ENCODE peak calls at places on chromosome X, in five cellular contexts. One of them, this sample, is unnamed.

GRCh38 chrX:3699841-3700381 is 13.5 kb downstream of the PRKX start:
- DNase-seq in right atrium auricular region: no peak
- DNase-seq in A549: no peak
- DNase-seq in astrocyte: no peak
- DNase-seq in CD4-positive, alpha-beta memory T cell: peak; percentile 44
- DNase-seq in this sample: no peak

GRCh38 chrX:49053223-49054072 is 5.4 kb upstream of the CCDC120 start:
- DNase-seq in A549: peak; percentile 71
- DNase-seq in astrocyte: no peak
- DNase-seq in right atrium auricular region: no peak
- DNase-seq in CD4-positive, alpha-beta memory T cell: peak; percentile 48
- DNase-seq in this sample: no peak

GRCh38 chrX:51742586-51742985 is 656 bp upstream of the GSPT2 start:
- DNase-seq in right atrium auricular region: no peak
- DNase-seq in astrocyte: no peak
- DNase-seq in CD4-positive, alpha-beta memory T cell: no peak
- DNase-seq in A549: no peak
- DNase-seq in this sample: no peak

GRCh38 chrX:46326161-46326560 is 219.1 kb downstream of the ZNF674 start:
- DNase-seq in A549: peak; percentile 45
- DNase-seq in right atrium auricular region: no peak
- DNase-seq in CD4-positive, alpha-beta memory T cell: no peak
- DNase-seq in astrocyte: peak; percentile 46
- DNase-seq in this sample: no peak

GRCh38 chrX:130975947-130976346 is 72.9 kb upstream of the ENOX2 start:
- DNase-seq in right atrium auricular region: no peak
- DNase-seq in CD4-positive, alpha-beta memory T cell: peak; percentile 14
- DNase-seq in astrocyte: peak; percentile 21
- DNase-seq in A549: peak; percentile 57
- DNase-seq in this sample: no peak

GRCh38 chrX:51155157-51155556 is 177.5 kb upstream of the NUDT10 start:
- DNase-seq in astrocyte: no peak
- DNase-seq in CD4-positive, alpha-beta memory T cell: no peak
- DNase-seq in A549: no peak
- DNase-seq in right atrium auricular region: no peak
- DNase-seq in this sample: no peak

GRCh38 chrX:112874140-112874539 is 33.5 kb upstream of the AMOT start:
- DNase-seq in right atrium auricular region: no peak
- DNase-seq in CD4-positive, alpha-beta memory T cell: no peak
- DNase-seq in astrocyte: no peak
- DNase-seq in A549: no peak
- DNase-seq in this sample: no peak

GRCh38 chrX:74291577-74291963 is 12.4 kb upstream of the ZCCHC13 start:
- DNase-seq in right atrium auricular region: no peak
- DNase-seq in astrocyte: no peak
- DNase-seq in CD4-positive, alpha-beta memory T cell: no peak
- DNase-seq in A549: no peak
- DNase-seq in this sample: no peak

GRCh38 chrX:3807906-3808305 is 94.5 kb upstream of the PRKX start:
- DNase-seq in CD4-positive, alpha-beta memory T cell: no peak
- DNase-seq in right atrium auricular region: no peak
- DNase-seq in A549: no peak
- DNase-seq in astrocyte: no peak
- DNase-seq in this sample: no peak

GRCh38 chrX:118352566-118352965 is 6.7 kb downstream of the WDR44 start:
- DNase-seq in astrocyte: no peak
- DNase-seq in A549: no peak
- DNase-seq in CD4-positive, alpha-beta memory T cell: peak; percentile 10
- DNase-seq in right atrium auricular region: no peak
- DNase-seq in this sample: no peak

GRCh38 chrX:74922922-74923321 is 2.3 kb downstream of the NEXMIF start:
- DNase-seq in astrocyte: no peak
- DNase-seq in right atrium auricular region: no peak
- DNase-seq in CD4-positive, alpha-beta memory T cell: no peak
- DNase-seq in A549: no peak
- DNase-seq in this sample: no peak

GRCh38 chrX:110044531-110045249 is 41.8 kb downstream of the TMEM164 start:
- DNase-seq in right atrium auricular region: no peak
- DNase-seq in CD4-positive, alpha-beta memory T cell: no peak
- DNase-seq in astrocyte: no peak
- DNase-seq in A549: no peak
- DNase-seq in this sample: no peak

GRCh38 chrX:110265624-110266023 is 52.3 kb downstream of the AMMECR1 start:
- DNase-seq in CD4-positive, alpha-beta memory T cell: no peak
- DNase-seq in right atrium auricular region: no peak
- DNase-seq in A549: no peak
- DNase-seq in astrocyte: no peak
- DNase-seq in this sample: no peak

GRCh38 chrX:39065051-39065871 is 264.0 kb downstream of the MID1IP1 start:
- DNase-seq in CD4-positive, alpha-beta memory T cell: no peak
- DNase-seq in astrocyte: no peak
- DNase-seq in A549: no peak
- DNase-seq in right atrium auricular region: no peak
- DNase-seq in this sample: peak; percentile 25

GRCh38 chrX:20857746-20858145 is 516.5 kb upstream of the CNKSR2 start:
- DNase-seq in CD4-positive, alpha-beta memory T cell: no peak
- DNase-seq in astrocyte: peak; percentile 41
- DNase-seq in A549: peak; percentile 4
- DNase-seq in right atrium auricular region: no peak
- DNase-seq in this sample: no peak

GRCh38 chrX:150508461-150509367 is 59.7 kb upstream of the MTM1 start:
- DNase-seq in right atrium auricular region: peak; percentile 76
- DNase-seq in astrocyte: no peak
- DNase-seq in A549: no peak
- DNase-seq in CD4-positive, alpha-beta memory T cell: no peak
- DNase-seq in this sample: no peak

GRCh38 chrX:115023139-115023538 is 5.7 kb upstream of the IL13RA2 start:
- DNase-seq in A549: peak; percentile 38
- DNase-seq in astrocyte: peak; percentile 81
- DNase-seq in CD4-positive, alpha-beta memory T cell: no peak
- DNase-seq in right atrium auricular region: no peak
- DNase-seq in this sample: no peak

GRCh38 chrX:115018944-115019343 is 1.5 kb upstream of the IL13RA2 start:
- DNase-seq in astrocyte: no peak
- DNase-seq in A549: no peak
- DNase-seq in CD4-positive, alpha-beta memory T cell: no peak
- DNase-seq in right atrium auricular region: no peak
- DNase-seq in this sample: no peak

GRCh38 chrX:115018040-115018647 is 728 bp upstream of the IL13RA2 start:
- DNase-seq in A549: no peak
- DNase-seq in CD4-positive, alpha-beta memory T cell: no peak
- DNase-seq in right atrium auricular region: no peak
- DNase-seq in astrocyte: no peak
- DNase-seq in this sample: no peak

GRCh38 chrX:115023811-115024210 is 6.4 kb upstream of the IL13RA2 start:
- DNase-seq in right atrium auricular region: no peak
- DNase-seq in A549: no peak
- DNase-seq in CD4-positive, alpha-beta memory T cell: no peak
- DNase-seq in astrocyte: no peak
- DNase-seq in this sample: no peak

DNA sequence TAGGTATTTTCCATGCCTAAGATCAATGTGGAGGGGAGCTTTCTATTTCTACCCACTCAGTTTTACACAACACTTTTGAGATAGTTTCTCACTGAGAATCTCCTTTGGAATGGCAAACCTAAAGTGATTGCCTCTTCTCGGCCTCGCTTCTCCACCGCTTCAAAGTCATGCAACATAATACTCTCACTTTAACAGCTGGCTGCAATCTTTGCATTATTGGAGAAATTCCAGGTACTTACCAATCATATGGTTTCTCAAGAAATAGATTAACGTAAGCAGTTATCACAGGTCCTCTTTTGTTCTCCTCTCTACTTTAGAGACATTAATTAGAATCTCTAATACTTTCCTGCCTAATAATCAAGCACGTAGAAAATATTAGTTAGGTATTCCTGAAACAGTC is 3.7 kb upstream of the IL13RA2 start:
- DNase-seq in A549: no peak
- DNase-seq in astrocyte: no peak
- DNase-seq in right atrium auricular region: no peak
- DNase-seq in CD4-positive, alpha-beta memory T cell: no peak
- DNase-seq in this sample: no peak
- H3K4me1 ChIP-seq in A549: no peaks in the 10 kb centered on the region
- H3K4me1 ChIP-seq in astrocyte: no peaks in the 10 kb centered on the region
- H3K4me1 ChIP-seq in right atrium auricular region: no peaks in the 10 kb centered on the region
- H3K4me1 ChIP-seq in CD4-positive, alpha-beta memory T cell: no peaks in the 10 kb centered on the region
- H3K4me1 ChIP-seq in this sample: no peaks in the 10 kb centered on the region

GRCh38 chrX:124240422-124240821 is 92.0 kb upstream of the TEX13D start:
- DNase-seq in A549: no peak
- DNase-seq in astrocyte: peak; percentile 54
- DNase-seq in right atrium auricular region: no peak
- DNase-seq in CD4-positive, alpha-beta memory T cell: no peak
- DNase-seq in this sample: no peak

GRCh38 chrX:124242160-124242559 is 90.3 kb upstream of the TEX13D start:
- DNase-seq in right atrium auricular region: no peak
- DNase-seq in CD4-positive, alpha-beta memory T cell: no peak
- DNase-seq in A549: no peak
- DNase-seq in astrocyte: no peak
- DNase-seq in this sample: no peak

GRCh38 chrX:124239324-124239723 is 93.1 kb upstream of the TEX13D start:
- DNase-seq in right atrium auricular region: no peak
- DNase-seq in astrocyte: no peak
- DNase-seq in CD4-positive, alpha-beta memory T cell: peak; percentile 19
- DNase-seq in A549: no peak
- DNase-seq in this sample: no peak

GRCh38 chrX:124238268-124238667 is 94.2 kb upstream of the TEX13D start:
- DNase-seq in right atrium auricular region: no peak
- DNase-seq in CD4-positive, alpha-beta memory T cell: no peak
- DNase-seq in A549: no peak
- DNase-seq in astrocyte: no peak
- DNase-seq in this sample: no peak

GRCh38 chrX:124239911-124240310 is 92.5 kb upstream of the TEX13D start:
- DNase-seq in astrocyte: no peak
- DNase-seq in CD4-positive, alpha-beta memory T cell: peak; percentile 50
- DNase-seq in A549: no peak
- DNase-seq in right atrium auricular region: no peak
- DNase-seq in this sample: no peak
- H3K27ac ChIP-seq in astrocyte: no peak overlapping the region
- H3K27ac ChIP-seq in CD4-positive, alpha-beta memory T cell: peak overlapping the region; percentile 13
- H3K27ac ChIP-seq in A549: no peak overlapping the region
- H3K27ac ChIP-seq in right atrium auricular region: no peak overlapping the region
- H3K27ac ChIP-seq in this sample: no peak overlapping the region

GRCh38 chrX:53155512-53156206 is 61.7 kb downstream of the KANTR start:
- DNase-seq in CD4-positive, alpha-beta memory T cell: no peak
- DNase-seq in astrocyte: no peak
- DNase-seq in A549: no peak
- DNase-seq in right atrium auricular region: no peak
- DNase-seq in this sample: no peak
- H3K9me3 ChIP-seq in CD4-positive, alpha-beta memory T cell: no peaks in the 10 kb centered on the region
- H3K9me3 ChIP-seq in astrocyte: no peaks in the 10 kb centered on the region
- H3K9me3 ChIP-seq in A549: no peaks in the 10 kb centered on the region
- H3K9me3 ChIP-seq in right atrium auricular region: no peaks in the 10 kb centered on the region
- H3K9me3 ChIP-seq in this sample: no peaks in the 10 kb centered on the region

DNA sequence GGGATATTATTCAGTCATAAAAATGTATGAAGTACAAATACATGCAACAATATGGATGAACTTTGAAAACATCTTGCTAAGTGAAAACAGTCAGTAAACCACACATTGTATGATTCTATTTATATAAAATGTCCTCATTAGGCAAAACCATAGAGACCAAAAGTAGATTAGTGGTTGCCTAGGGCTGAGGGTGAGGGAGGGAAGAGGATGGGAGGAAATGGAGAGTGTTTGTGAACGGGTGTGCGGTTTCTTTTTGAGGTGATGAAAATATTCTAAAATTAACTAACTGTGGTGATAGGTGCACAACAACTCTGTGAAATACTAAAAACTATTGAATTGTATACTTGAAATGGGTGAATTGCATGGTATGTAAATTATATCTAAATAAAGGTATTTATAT is 29.6 kb downstream of the TEX11 start:
- DNase-seq in CD4-positive, alpha-beta memory T cell: peak; percentile 23
- DNase-seq in A549: no peak
- DNase-seq in right atrium auricular region: no peak
- DNase-seq in astrocyte: no peak
- DNase-seq in this sample: no peak
- H3K4me1 ChIP-seq in CD4-positive, alpha-beta memory T cell: no peaks in the 10 kb centered on the region
- H3K4me1 ChIP-seq in A549: no peaks in the 10 kb centered on the region
- H3K4me1 ChIP-seq in right atrium auricular region: no peaks in the 10 kb centered on the region
- H3K4me1 ChIP-seq in astrocyte: no peaks in the 10 kb centered on the region
- H3K4me1 ChIP-seq in this sample: no peaks in the 10 kb centered on the region

DNA sequence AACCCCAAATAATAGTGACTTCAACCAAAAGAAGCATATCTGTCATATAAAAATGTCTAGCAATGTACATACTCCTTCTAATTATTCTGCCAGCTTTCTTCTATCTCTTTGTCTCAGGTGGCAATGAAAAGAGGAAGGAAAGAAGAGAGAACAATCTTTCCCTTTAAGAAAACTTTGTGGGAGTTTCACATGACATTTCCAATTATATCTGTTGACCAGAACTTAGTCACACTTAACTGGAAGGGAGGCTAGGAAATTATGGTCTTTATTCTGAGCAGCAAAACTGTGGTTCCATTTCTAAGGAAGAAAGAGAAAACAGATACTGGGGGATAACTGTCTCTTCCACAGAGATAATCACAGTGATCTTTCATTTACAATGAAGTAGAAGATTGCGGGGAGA is 12.9 kb upstream of the MAOA start:
- DNase-seq in astrocyte: no peak
- DNase-seq in CD4-positive, alpha-beta memory T cell: no peak
- DNase-seq in right atrium auricular region: no peak
- DNase-seq in A549: no peak
- DNase-seq in this sample: no peak
- H3K27ac ChIP-seq in astrocyte: no peak overlapping the region
- H3K27ac ChIP-seq in CD4-positive, alpha-beta memory T cell: no peak overlapping the region
- H3K27ac ChIP-seq in right atrium auricular region: no peak overlapping the region
- H3K27ac ChIP-seq in A549: no peak overlapping the region
- H3K27ac ChIP-seq in this sample: no peak overlapping the region

DNA sequence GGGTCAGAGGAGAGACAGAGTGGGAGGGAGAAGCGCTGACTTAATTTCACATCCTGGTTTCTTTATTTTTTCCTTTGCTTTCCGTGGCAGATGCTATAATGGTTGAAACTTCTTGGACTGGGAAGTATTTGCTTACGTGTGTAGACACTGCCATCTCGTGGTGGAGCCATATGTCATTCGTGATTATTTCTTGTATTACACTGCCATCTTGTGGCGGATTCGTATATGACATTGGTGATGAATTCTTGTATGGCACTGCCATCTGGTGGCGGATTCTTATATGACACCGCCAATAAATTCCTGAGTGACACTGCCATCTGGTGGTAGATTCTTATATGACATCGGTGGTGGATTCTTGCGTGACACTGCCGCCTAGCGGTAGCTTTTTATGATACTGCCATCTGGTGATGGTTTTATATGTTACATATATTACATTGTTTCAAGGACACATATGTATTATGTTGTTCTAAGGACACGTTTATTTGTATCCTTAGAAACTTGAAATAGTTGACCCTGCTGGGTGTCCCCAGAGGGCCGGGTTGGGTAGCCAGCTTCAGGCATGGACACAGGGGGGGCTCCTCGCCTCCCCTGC is 37.3 kb upstream of the CLCN4 start:
- DNase-seq in CD4-positive, alpha-beta memory T cell: peak; percentile 82
- DNase-seq in A549: peak; percentile 92
- DNase-seq in astrocyte: peak; percentile 76
- DNase-seq in right atrium auricular region: peak; percentile 89
- DNase-seq in this sample: peak; percentile 31
- H3K9me3 ChIP-seq in CD4-positive, alpha-beta memory T cell: no peaks in the 10 kb centered on the region
- H3K9me3 ChIP-seq in A549: peaks cover 55% of the 10 kb centered on the region
- H3K9me3 ChIP-seq in astrocyte: no peaks in the 10 kb centered on the region
- H3K9me3 ChIP-seq in right atrium auricular region: no peaks in the 10 kb centered on the region
- H3K9me3 ChIP-seq in this sample: no peaks in the 10 kb centered on the region

This sample was measured in iPS DF 6.9.